ENCODE peak calls at places on chromosomes 1 and 21, in five cellular contexts. One of them, this sample, is unnamed.
A peak's percentile ranks its signal among the peaks of the same experiment; 100 is the strongest.

GRCh38 chr1:177948336-177948972 is 21.4 kb downstream of the SEC16B start:
- DNase-seq in stimulated activated CD4-positive, alpha-beta T cell treated with anti-CD3 and anti-CD28 coated beads, Interleukin-4, amount 100 ng/mL, for 4 hours: no peak
- DNase-seq in natural killer cell: no peak
- DNase-seq in HS-5: peak; percentile 50
- DNase-seq in astrocyte of the spinal cord: peak; percentile 76
- DNase-seq in this sample: no peak

GRCh38 chr1:153663211-153663610 is 4.7 kb downstream of the SNAPIN start:
- DNase-seq in stimulated activated CD4-positive, alpha-beta T cell treated with anti-CD3 and anti-CD28 coated beads, Interleukin-4, amount 100 ng/mL, for 4 hours: no peak
- DNase-seq in natural killer cell: no peak
- DNase-seq in HS-5: no peak
- DNase-seq in astrocyte of the spinal cord: no peak
- DNase-seq in this sample: peak; percentile 39

GRCh38 chr21:34947122-34947534 is 102.0 kb downstream of the RUNX1 start:
- DNase-seq in stimulated activated CD4-positive, alpha-beta T cell treated with anti-CD3 and anti-CD28 coated beads, Interleukin-4, amount 100 ng/mL, for 4 hours: no peak
- DNase-seq in natural killer cell: no peak
- DNase-seq in HS-5: no peak
- DNase-seq in astrocyte of the spinal cord: no peak
- DNase-seq in this sample: no peak

GRCh38 chr1:229759037-229759435 is 133.0 kb downstream of the URB2 start:
- DNase-seq in stimulated activated CD4-positive, alpha-beta T cell treated with anti-CD3 and anti-CD28 coated beads, Interleukin-4, amount 100 ng/mL, for 4 hours: no peak
- DNase-seq in natural killer cell: no peak
- DNase-seq in HS-5: peak; percentile 23
- DNase-seq in astrocyte of the spinal cord: peak; percentile 28
- DNase-seq in this sample: no peak

GRCh38 chr1:214694769-214695168 is 91.8 kb downstream of the CENPF start:
- DNase-seq in stimulated activated CD4-positive, alpha-beta T cell treated with anti-CD3 and anti-CD28 coated beads, Interleukin-4, amount 100 ng/mL, for 4 hours: no peak
- DNase-seq in natural killer cell: no peak
- DNase-seq in HS-5: no peak
- DNase-seq in astrocyte of the spinal cord: no peak
- DNase-seq in this sample: no peak

GRCh38 chr1:183609313-183609712 is 19.1 kb upstream of the NCF2 start:
- DNase-seq in stimulated activated CD4-positive, alpha-beta T cell treated with anti-CD3 and anti-CD28 coated beads, Interleukin-4, amount 100 ng/mL, for 4 hours: no peak
- DNase-seq in natural killer cell: no peak
- DNase-seq in HS-5: no peak
- DNase-seq in astrocyte of the spinal cord: peak; percentile 53
- DNase-seq in this sample: peak; percentile 66

GRCh38 chr1:119733754-119734153 is 22.0 kb downstream of the PHGDH start:
- DNase-seq in stimulated activated CD4-positive, alpha-beta T cell treated with anti-CD3 and anti-CD28 coated beads, Interleukin-4, amount 100 ng/mL, for 4 hours: no peak
- DNase-seq in natural killer cell: no peak
- DNase-seq in HS-5: no peak
- DNase-seq in astrocyte of the spinal cord: no peak
- DNase-seq in this sample: no peak

GRCh38 chr1:65189716-65190115 is 41.7 kb downstream of the AK4 start:
- DNase-seq in stimulated activated CD4-positive, alpha-beta T cell treated with anti-CD3 and anti-CD28 coated beads, Interleukin-4, amount 100 ng/mL, for 4 hours: no peak
- DNase-seq in natural killer cell: no peak
- DNase-seq in HS-5: no peak
- DNase-seq in astrocyte of the spinal cord: peak; percentile 49
- DNase-seq in this sample: no peak

GRCh38 chr1:197917813-197918646 is 858 bp downstream of the LHX9 start:
- DNase-seq in stimulated activated CD4-positive, alpha-beta T cell treated with anti-CD3 and anti-CD28 coated beads, Interleukin-4, amount 100 ng/mL, for 4 hours: no peak
- DNase-seq in natural killer cell: no peak
- DNase-seq in HS-5: no peak
- DNase-seq in astrocyte of the spinal cord: no peak
- DNase-seq in this sample: no peak

GRCh38 chr1:31517301-31517700 is 59.0 kb upstream of the TINAGL1 start:
- DNase-seq in stimulated activated CD4-positive, alpha-beta T cell treated with anti-CD3 and anti-CD28 coated beads, Interleukin-4, amount 100 ng/mL, for 4 hours: no peak
- DNase-seq in natural killer cell: no peak
- DNase-seq in HS-5: no peak
- DNase-seq in astrocyte of the spinal cord: no peak
- DNase-seq in this sample: peak; percentile 25

GRCh38 chr1:160068231-160068630 is 1.7 kb downstream of the KCNJ10 start:
- DNase-seq in stimulated activated CD4-positive, alpha-beta T cell treated with anti-CD3 and anti-CD28 coated beads, Interleukin-4, amount 100 ng/mL, for 4 hours: no peak
- DNase-seq in natural killer cell: no peak
- DNase-seq in HS-5: no peak
- DNase-seq in astrocyte of the spinal cord: no peak
- DNase-seq in this sample: peak; percentile 38

GRCh38 chr1:234956821-234957329 is 171.8 kb downstream of the TOMM20 start:
- DNase-seq in stimulated activated CD4-positive, alpha-beta T cell treated with anti-CD3 and anti-CD28 coated beads, Interleukin-4, amount 100 ng/mL, for 4 hours: no peak
- DNase-seq in natural killer cell: no peak
- DNase-seq in HS-5: no peak
- DNase-seq in astrocyte of the spinal cord: no peak
- DNase-seq in this sample: no peak

GRCh38 chr1:229509576-229509975 is 1.4 kb upstream of the NUP133 start:
- DNase-seq in stimulated activated CD4-positive, alpha-beta T cell treated with anti-CD3 and anti-CD28 coated beads, Interleukin-4, amount 100 ng/mL, for 4 hours: no peak
- DNase-seq in natural killer cell: no peak
- DNase-seq in HS-5: no peak
- DNase-seq in astrocyte of the spinal cord: peak; percentile 10
- DNase-seq in this sample: no peak

GRCh38 chr1:35605882-35606182 is 32.7 kb downstream of the TFAP2E start:
- DNase-seq in stimulated activated CD4-positive, alpha-beta T cell treated with anti-CD3 and anti-CD28 coated beads, Interleukin-4, amount 100 ng/mL, for 4 hours: no peak
- DNase-seq in natural killer cell: no peak
- DNase-seq in HS-5: peak; percentile 55
- DNase-seq in astrocyte of the spinal cord: peak; percentile 23
- DNase-seq in this sample: no peak

GRCh38 chr1:156813750-156814570 is 2.7 kb downstream of the SH2D2A start:
- DNase-seq in stimulated activated CD4-positive, alpha-beta T cell treated with anti-CD3 and anti-CD28 coated beads, Interleukin-4, amount 100 ng/mL, for 4 hours: peak; percentile 77
- DNase-seq in natural killer cell: peak; percentile 69
- DNase-seq in HS-5: no peak
- DNase-seq in astrocyte of the spinal cord: no peak
- DNase-seq in this sample: peak; percentile 86

GRCh38 chr1:65625528-65625927 is 167.2 kb upstream of the PDE4B start:
- DNase-seq in stimulated activated CD4-positive, alpha-beta T cell treated with anti-CD3 and anti-CD28 coated beads, Interleukin-4, amount 100 ng/mL, for 4 hours: no peak
- DNase-seq in natural killer cell: no peak
- DNase-seq in HS-5: no peak
- DNase-seq in astrocyte of the spinal cord: no peak
- DNase-seq in this sample: no peak

GRCh38 chr1:34785231-34785874 is 4.3 kb downstream of the GJB3 start:
- DNase-seq in stimulated activated CD4-positive, alpha-beta T cell treated with anti-CD3 and anti-CD28 coated beads, Interleukin-4, amount 100 ng/mL, for 4 hours: no peak
- DNase-seq in natural killer cell: no peak
- DNase-seq in HS-5: no peak
- DNase-seq in astrocyte of the spinal cord: no peak
- DNase-seq in this sample: no peak

GRCh38 chr21:33789697-33790096 is 125.9 kb downstream of the ATP5PO start:
- DNase-seq in stimulated activated CD4-positive, alpha-beta T cell treated with anti-CD3 and anti-CD28 coated beads, Interleukin-4, amount 100 ng/mL, for 4 hours: no peak
- DNase-seq in natural killer cell: no peak
- DNase-seq in HS-5: no peak
- DNase-seq in astrocyte of the spinal cord: no peak
- DNase-seq in this sample: no peak

GRCh38 chr1:24743404-24744211 is 1.6 kb upstream of the CLIC4 start:
- DNase-seq in stimulated activated CD4-positive, alpha-beta T cell treated with anti-CD3 and anti-CD28 coated beads, Interleukin-4, amount 100 ng/mL, for 4 hours: no peak
- DNase-seq in natural killer cell: no peak
- DNase-seq in HS-5: peak; percentile 64
- DNase-seq in astrocyte of the spinal cord: peak; percentile 42
- DNase-seq in this sample: no peak

GRCh38 chr1:27356628-27357280 is 10.0 kb downstream of the MAP3K6 start:
- DNase-seq in stimulated activated CD4-positive, alpha-beta T cell treated with anti-CD3 and anti-CD28 coated beads, Interleukin-4, amount 100 ng/mL, for 4 hours: peak; percentile 39
- DNase-seq in natural killer cell: peak; percentile 42
- DNase-seq in HS-5: no peak
- DNase-seq in astrocyte of the spinal cord: no peak
- DNase-seq in this sample: no peak

GRCh38 chr21:45418301-45419071 is 13.5 kb downstream of the COL18A1 start:
- DNase-seq in stimulated activated CD4-positive, alpha-beta T cell treated with anti-CD3 and anti-CD28 coated beads, Interleukin-4, amount 100 ng/mL, for 4 hours: no peak
- DNase-seq in natural killer cell: no peak
- DNase-seq in HS-5: no peak
- DNase-seq in astrocyte of the spinal cord: no peak
- DNase-seq in this sample: no peak

GRCh38 chr1:103106426-103107321 is 1.6 kb downstream of the COL11A1 start:
- DNase-seq in stimulated activated CD4-positive, alpha-beta T cell treated with anti-CD3 and anti-CD28 coated beads, Interleukin-4, amount 100 ng/mL, for 4 hours: no peak
- DNase-seq in natural killer cell: no peak
- DNase-seq in HS-5: peak; percentile 37
- DNase-seq in astrocyte of the spinal cord: peak; percentile 76
- DNase-seq in this sample: peak; percentile 66

GRCh38 chr1:10437052-10437451 is 6.8 kb downstream of the CENPS start:
- DNase-seq in stimulated activated CD4-positive, alpha-beta T cell treated with anti-CD3 and anti-CD28 coated beads, Interleukin-4, amount 100 ng/mL, for 4 hours: no peak
- DNase-seq in natural killer cell: no peak
- DNase-seq in HS-5: no peak
- DNase-seq in astrocyte of the spinal cord: no peak
- DNase-seq in this sample: no peak

GRCh38 chr1:180225403-180225802 is 4.7 kb upstream of the LHX4 start:
- DNase-seq in stimulated activated CD4-positive, alpha-beta T cell treated with anti-CD3 and anti-CD28 coated beads, Interleukin-4, amount 100 ng/mL, for 4 hours: no peak
- DNase-seq in natural killer cell: no peak
- DNase-seq in HS-5: no peak
- DNase-seq in astrocyte of the spinal cord: no peak
- DNase-seq in this sample: peak; percentile 1

GRCh38 chr1:229563701-229564100 is 5.2 kb upstream of the ABCB10 start:
- DNase-seq in stimulated activated CD4-positive, alpha-beta T cell treated with anti-CD3 and anti-CD28 coated beads, Interleukin-4, amount 100 ng/mL, for 4 hours: no peak
- DNase-seq in natural killer cell: no peak
- DNase-seq in HS-5: no peak
- DNase-seq in astrocyte of the spinal cord: no peak
- DNase-seq in this sample: no peak

GRCh38 chr1:180778782-180779398 is 133.8 kb upstream of the KIAA1614 start:
- DNase-seq in stimulated activated CD4-positive, alpha-beta T cell treated with anti-CD3 and anti-CD28 coated beads, Interleukin-4, amount 100 ng/mL, for 4 hours: no peak
- DNase-seq in natural killer cell: no peak
- DNase-seq in HS-5: no peak
- DNase-seq in astrocyte of the spinal cord: no peak
- DNase-seq in this sample: no peak

GRCh38 chr21:43366656-43367055 is 60.3 kb downstream of the SIK1 start:
- DNase-seq in stimulated activated CD4-positive, alpha-beta T cell treated with anti-CD3 and anti-CD28 coated beads, Interleukin-4, amount 100 ng/mL, for 4 hours: no peak
- DNase-seq in natural killer cell: no peak
- DNase-seq in HS-5: no peak
- DNase-seq in astrocyte of the spinal cord: no peak
- DNase-seq in this sample: no peak

GRCh38 chr1:6221210-6221784 is 14.5 kb downstream of the ICMT start:
- DNase-seq in stimulated activated CD4-positive, alpha-beta T cell treated with anti-CD3 and anti-CD28 coated beads, Interleukin-4, amount 100 ng/mL, for 4 hours: no peak
- DNase-seq in natural killer cell: no peak
- DNase-seq in HS-5: no peak
- DNase-seq in astrocyte of the spinal cord: no peak
- DNase-seq in this sample: no peak

GRCh38 chr1:7526196-7526866 is 244.8 kb upstream of the VAMP3 start:
- DNase-seq in stimulated activated CD4-positive, alpha-beta T cell treated with anti-CD3 and anti-CD28 coated beads, Interleukin-4, amount 100 ng/mL, for 4 hours: no peak
- DNase-seq in natural killer cell: no peak
- DNase-seq in HS-5: no peak
- DNase-seq in astrocyte of the spinal cord: no peak
- DNase-seq in this sample: no peak

GRCh38 chr1:118920124-118920675 is 67.9 kb downstream of the TBX15 start:
- DNase-seq in stimulated activated CD4-positive, alpha-beta T cell treated with anti-CD3 and anti-CD28 coated beads, Interleukin-4, amount 100 ng/mL, for 4 hours: no peak
- DNase-seq in natural killer cell: no peak
- DNase-seq in HS-5: no peak
- DNase-seq in astrocyte of the spinal cord: no peak
- DNase-seq in this sample: no peak

GRCh38 chr1:176382163-176382562 is 80.8 kb upstream of the PAPPA2 start:
- DNase-seq in stimulated activated CD4-positive, alpha-beta T cell treated with anti-CD3 and anti-CD28 coated beads, Interleukin-4, amount 100 ng/mL, for 4 hours: no peak
- DNase-seq in natural killer cell: no peak
- DNase-seq in HS-5: no peak
- DNase-seq in astrocyte of the spinal cord: no peak
- DNase-seq in this sample: no peak

GRCh38 chr1:38990746-38991637 is at the start of gene AKIRIN1:
- DNase-seq in stimulated activated CD4-positive, alpha-beta T cell treated with anti-CD3 and anti-CD28 coated beads, Interleukin-4, amount 100 ng/mL, for 4 hours: peak; percentile 97
- DNase-seq in natural killer cell: peak; percentile 98
- DNase-seq in HS-5: peak; percentile 64
- DNase-seq in astrocyte of the spinal cord: peak; percentile 97
- DNase-seq in this sample: peak; percentile 99

GRCh38 chr1:10835423-10836421 is 39.3 kb upstream of the CASZ1 start:
- DNase-seq in stimulated activated CD4-positive, alpha-beta T cell treated with anti-CD3 and anti-CD28 coated beads, Interleukin-4, amount 100 ng/mL, for 4 hours: no peak
- DNase-seq in natural killer cell: no peak
- DNase-seq in HS-5: no peak
- DNase-seq in astrocyte of the spinal cord: peak; percentile 30
- DNase-seq in this sample: peak; percentile 83

GRCh38 chr1:89125571-89126233 is at the start of gene GBP2:
- DNase-seq in stimulated activated CD4-positive, alpha-beta T cell treated with anti-CD3 and anti-CD28 coated beads, Interleukin-4, amount 100 ng/mL, for 4 hours: no peak
- DNase-seq in natural killer cell: peak; percentile 34
- DNase-seq in HS-5: peak; percentile 54
- DNase-seq in astrocyte of the spinal cord: peak; percentile 74
- DNase-seq in this sample: no peak

GRCh38 chr1:160112370-160112769 is 3.2 kb upstream of the ATP1A2 start:
- DNase-seq in stimulated activated CD4-positive, alpha-beta T cell treated with anti-CD3 and anti-CD28 coated beads, Interleukin-4, amount 100 ng/mL, for 4 hours: no peak
- DNase-seq in natural killer cell: no peak
- DNase-seq in HS-5: no peak
- DNase-seq in astrocyte of the spinal cord: peak; percentile 46
- DNase-seq in this sample: no peak

This sample was measured in upper lobe of right lung.